ENCODE peak calls at places on chromosomes 13 and 19, in four cellular contexts. I is foreskin fibroblast, U is fibroblast of lung, N is PC-9. K is an unnamed sample.

GRCh38 chr13:21481359-21481758 is 22.3 kb upstream of the ZDHHC20 start:
- DNase-seq in U (no peak), I (no peak), N (no peak), K (no peak)

GRCh38 chr19:48403606-48404005 is 10.1 kb downstream of the GRIN2D start:
- DNase-seq in U (peak), I (peak), N (peak), K (peak)

GRCh38 chr19:22617614-22618325 is 16.4 kb upstream of the ZNF492 start:
- DNase-seq in U (no peak), I (no peak), N (no peak), K (no peak)

GRCh38 chr19:55179570-55180484 is at the start of gene SYT5:
- DNase-seq in N (no peak), U (no peak), I (peak), K (no peak)

GRCh38 chr13:101354895-101355294 is 61.4 kb downstream of the NALCN start:
- DNase-seq in I (no peak), U (no peak), N (no peak), K (no peak)

GRCh38 chr13:37701972-37702371 is 103.4 kb upstream of the POSTN start:
- DNase-seq in N (no peak), I (peak), U (peak), K (no peak)

GRCh38 chr19:49817964-49818690 is at the start of gene MED25:
- DNase-seq in N (peak), U (peak), I (peak), K (peak)

GRCh38 chr13:49958321-49958720 is 22.2 kb upstream of the SPRYD7 start:
- DNase-seq in I (peak), N (no peak), U (peak), K (no peak)

GRCh38 chr19:32397736-32398135 is 7.8 kb upstream of the DPY19L3 start:
- DNase-seq in U (peak), N (peak), I (peak), K (no peak)

GRCh38 chr13:43044720-43045301 is 21.4 kb downstream of the DNAJC15 start:
- DNase-seq in N (no peak), U (no peak), I (no peak), K (no peak)

GRCh38 chr13:40549500-40550094 is 116.8 kb downstream of the FOXO1 start:
- DNase-seq in I (peak), U (peak), N (no peak), K (peak)

GRCh38 chr19:1256646-1257474 is 8.5 kb downstream of the MIDN start:
- DNase-seq in N (no peak), U (no peak), I (peak), K (no peak)

GRCh38 chr19:18479964-18480723 is 41.7 kb downstream of the ELL start:
- DNase-seq in N (no peak), U (peak), I (peak), K (peak)

GRCh38 chr19:46115396-46116109 is 8.9 kb downstream of the IGFL3 start:
- DNase-seq in I (peak), N (peak), U (peak), K (no peak)

GRCh38 chr19:18434411-18435184 is 3.3 kb downstream of the ISYNA1 start:
- DNase-seq in I (no peak), U (no peak), N (no peak), K (no peak)

GRCh38 chr13:94967183-94968039 is 255.1 kb upstream of the SOX21 start:
- DNase-seq in I (peak), N (no peak), U (peak), K (no peak)

GRCh38 chr19:19540707-19541515 is 2.8 kb downstream of the CILP2 start:
- DNase-seq in I (peak), N (peak), U (peak), K (no peak)

GRCh38 chr19:27815985-27816384 is 1397.0 kb downstream of the UQCRFS1 start:
- DNase-seq in N (no peak), U (no peak), I (no peak), K (no peak)

GRCh38 chr19:18437481-18438330 is at the start of gene ISYNA1:
- DNase-seq in U (peak), I (peak), N (peak), K (no peak)

GRCh38 chr19:9917322-9917721 is 19.0 kb downstream of the OLFM2 start:
- DNase-seq in U (peak), I (peak), N (peak), K (no peak)

DNA sequence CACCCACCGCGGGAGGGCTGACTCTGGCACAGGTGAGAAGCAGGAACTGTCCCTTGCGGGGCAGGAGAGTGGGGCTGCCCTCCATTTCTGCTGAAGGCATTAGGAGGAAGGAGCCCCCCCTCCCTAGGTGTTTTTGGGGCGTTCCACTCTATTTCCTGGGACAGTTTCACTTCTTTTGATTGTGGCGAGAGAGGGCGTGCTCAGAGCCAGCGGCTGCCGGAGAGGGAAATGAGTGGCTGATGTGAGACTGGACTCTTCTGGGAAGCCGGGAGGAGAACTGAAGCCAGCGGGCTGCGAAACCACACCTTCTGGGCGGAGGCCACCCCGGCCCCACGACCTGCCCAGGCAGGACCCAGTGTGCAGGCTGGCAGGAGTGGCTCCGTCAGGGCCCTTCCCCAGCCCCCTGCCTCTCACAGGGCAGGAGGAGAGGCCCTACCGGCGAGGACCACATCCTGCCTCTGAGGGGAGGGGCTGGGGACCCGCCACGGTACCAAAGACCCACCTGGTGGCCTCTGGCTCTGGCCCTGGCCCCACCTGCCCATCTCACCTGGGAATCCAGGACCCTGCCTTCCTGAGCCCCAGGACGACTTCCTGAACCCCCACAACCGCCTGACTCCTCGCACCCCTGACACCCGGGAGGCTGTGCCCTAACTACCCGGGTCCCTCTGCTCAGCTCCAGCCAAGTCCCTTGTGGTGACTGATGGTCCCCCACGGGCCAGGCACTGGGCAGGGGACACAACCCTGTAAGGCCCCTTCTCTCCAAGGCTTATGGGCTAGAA is 25.9 kb downstream of the MPND start:
- DNase-seq in N (peak), U (peak), I (no peak), K (peak)
- H3K4me3 ChIP-seq in N (no peak), U (no peak), I (no peak), K (peak)

DNA sequence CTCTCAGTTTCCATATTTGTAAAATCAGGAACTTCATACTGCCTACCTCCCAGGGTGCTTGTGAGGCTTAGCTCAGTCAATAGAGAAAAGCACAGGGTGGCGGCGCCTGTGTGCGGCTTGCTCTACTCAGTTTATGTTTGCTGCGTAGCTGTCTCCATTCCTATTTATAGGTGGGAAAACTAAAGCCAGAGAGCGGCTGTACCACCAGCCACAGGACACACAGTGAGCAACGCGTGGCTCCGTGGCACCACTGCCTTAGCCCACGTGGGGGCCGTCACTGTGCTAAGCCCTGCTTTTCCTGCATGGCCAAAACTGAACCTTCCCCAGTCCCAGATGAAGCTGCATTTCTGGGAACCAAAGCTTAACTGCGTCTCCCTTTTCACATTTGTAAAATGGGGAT is 292.5 kb downstream of the TEX29 start:
- DNase-seq in I (no peak), N (no peak), U (no peak), K (no peak)
- TF ChIP-seq CTCF in I (no peak), N (no peak), U (no peak), K (no peak)

GRCh38 chr19:17289489-17289888 is 7.8 kb downstream of the ANKLE1 start:
- DNase-seq in U (peak), N (no peak), I (peak), K (peak)
- H3K4me3 ChIP-seq in U (no peak), N (no peak), I (no peak), K (no peak)

GRCh38 chr19:51926784-51927741 is at the start of gene ZNF613:
- DNase-seq in I (peak), N (peak), U (peak), K (peak)
- TF ChIP-seq CTCF in I (peak), N (peak), U (no peak), K (peak)

GRCh38 chr19:37082307-37082706 is 4.1 kb downstream of the ZNF420 start:
- DNase-seq in I (no peak), U (no peak), N (no peak), K (no peak)
- H3K4me3 ChIP-seq in I (no peak), U (no peak), N (no peak), K (no peak)

GRCh38 chr13:89577301-89577700 is 1770.2 kb upstream of the MIR17HG start:
- DNase-seq in U (no peak), I (no peak), N (no peak), K (no peak)
- TF ChIP-seq CTCF in U (no peak), I (no peak), N (no peak), K (no peak)

DNA sequence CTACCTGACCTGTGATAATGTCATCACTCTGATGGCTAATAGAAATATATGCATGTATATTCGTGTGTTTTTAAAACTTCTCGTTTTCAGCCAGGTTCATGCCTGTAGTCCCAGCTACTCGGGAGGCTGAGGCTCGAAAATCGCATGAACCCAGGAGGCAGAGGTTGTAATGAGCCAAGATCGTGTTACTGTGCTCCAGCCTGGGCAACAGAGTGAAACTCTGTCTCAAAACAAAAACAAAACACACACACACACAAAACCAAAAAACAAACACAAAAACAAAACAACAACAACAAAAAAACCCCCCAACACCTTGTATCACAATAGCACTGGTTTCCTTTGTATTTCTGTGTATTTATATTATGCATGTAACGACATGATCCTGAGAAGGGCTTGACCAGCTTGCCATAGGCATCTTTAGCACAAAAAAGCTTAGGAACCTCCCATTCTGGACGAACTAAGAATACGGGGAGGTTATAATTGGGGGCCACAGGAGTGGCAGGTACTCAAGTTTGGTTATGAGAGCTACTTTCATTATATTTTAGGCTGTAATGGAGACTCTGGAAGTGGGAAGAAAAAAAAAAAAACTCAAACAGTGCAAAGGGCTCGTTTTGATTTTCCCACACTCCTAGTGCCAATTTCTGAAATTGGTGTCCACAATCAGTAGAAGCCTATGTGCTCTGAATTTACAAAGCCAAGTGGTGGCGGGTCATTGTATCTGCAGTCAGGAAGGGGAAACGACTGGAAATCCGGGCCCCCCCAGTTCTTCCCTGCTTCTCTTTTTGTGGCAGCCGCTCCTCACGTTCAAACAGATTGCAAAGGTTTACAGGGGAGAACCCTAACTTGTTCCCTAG is 1.2 kb upstream of the ACP7 start:
- DNase-seq in N (no peak), I (no peak), U (no peak), K (no peak)
- H3K4me3 ChIP-seq in N (peak), I (no peak), U (no peak), K (no peak)

GRCh38 chr19:35305181-35305580 is 13.2 kb downstream of the MAG start:
- DNase-seq in U (no peak), N (no peak), I (no peak), K (no peak)

GRCh38 chr19:35309481-35310279 is 17.7 kb downstream of the MAG start:
- DNase-seq in U (peak), N (peak), I (no peak), K (no peak)

GRCh38 chr19:35304036-35304435 is 12.1 kb downstream of the MAG start:
- DNase-seq in N (no peak), I (no peak), U (no peak), K (no peak)

GRCh38 chr19:35307990-35308389 is 16.0 kb downstream of the MAG start:
- DNase-seq in N (no peak), U (no peak), I (no peak), K (no peak)

GRCh38 chr19:35306473-35307246 is 14.7 kb downstream of the MAG start:
- DNase-seq in I (no peak), N (peak), U (no peak), K (no peak)
- TF ChIP-seq CTCF in I (no peak), N (peak), U (no peak), K (no peak)

DNA sequence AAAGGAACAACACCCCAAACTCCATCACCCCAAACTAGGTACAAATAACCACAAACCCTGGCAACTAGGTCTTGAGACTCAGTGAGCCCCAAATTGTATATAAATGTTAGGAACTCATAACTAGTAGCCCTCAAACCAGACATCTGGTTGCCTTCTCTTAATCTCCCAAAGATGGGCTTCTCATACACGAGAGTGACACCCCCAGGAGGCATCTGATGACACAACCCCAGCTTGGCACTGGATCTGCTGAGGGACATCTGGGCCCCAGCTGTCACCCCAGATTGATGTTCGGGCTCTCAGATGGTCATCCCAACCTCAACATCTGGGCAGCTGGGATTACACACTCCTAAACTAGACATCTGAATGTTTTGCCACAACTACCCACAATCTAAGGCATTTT is 14.8 kb downstream of the RABAC1 start:
- DNase-seq in U (no peak), I (peak), N (no peak), K (no peak)
- H3K4me3 ChIP-seq in U (no peak), I (no peak), N (no peak), K (no peak)

GRCh38 chr13:46207828-46208227 is 3.9 kb upstream of the LRRC63 start:
- DNase-seq in U (no peak), I (no peak), N (no peak), K (no peak)
- TF ChIP-seq CTCF in U (no peak), I (no peak), N (no peak), K (no peak)